ENCODE peak calls at places on chromosome 17, in five cellular contexts. B is CD8-positive, alpha-beta T cell; P is Karpas-422; L is neuronal stem cell; Z is left lung. D is an unnamed sample.

GRCh38 chr17:5819921-5820685 is 235.8 kb upstream of the NLRP1 start:
- DNase-seq in B (no peak), P (no peak), Z (no peak), L (no peak), D (no peak)

GRCh38 chr17:56593073-56593740 is at the start of gene NOG:
- DNase-seq in Z (peak; percentile 66), P (no peak), B (peak; percentile 71), L (peak; percentile 77), D (peak; percentile 77)

GRCh38 chr17:47714773-47715396 is 18.2 kb upstream of the TBX21 start:
- DNase-seq in Z (no peak), B (no peak), L (no peak), P (peak; percentile 52), D (no peak)

GRCh38 chr17:33520404-33521032 is 227.4 kb upstream of the ASIC2 start:
- DNase-seq in P (peak; percentile 77), L (peak; percentile 71), B (no peak), Z (no peak), D (peak; percentile 60)

GRCh38 chr17:76272541-76273434 is 7.6 kb downstream of the UBALD2 start:
- DNase-seq in B (peak; percentile 53), P (no peak), L (no peak), Z (no peak), D (no peak)

GRCh38 chr17:44220211-44221071 is 966 bp upstream of the UBTF start:
- DNase-seq in L (peak; percentile 43), Z (peak; percentile 53), B (peak; percentile 67), P (peak; percentile 86), D (peak; percentile 47)

GRCh38 chr17:13631541-13631940 is 29.8 kb upstream of the HS3ST3A1 start:
- DNase-seq in L (no peak), P (no peak), B (no peak), Z (no peak), D (no peak)

GRCh38 chr17:18858567-18859245 is 775 bp downstream of the PRPSAP2 start:
- DNase-seq in L (no peak), P (peak; percentile 48), B (no peak), Z (no peak), D (no peak)

GRCh38 chr17:20612635-20613034 is 33.1 kb downstream of the CDRT15L2 start:
- DNase-seq in L (no peak), Z (no peak), P (no peak), B (no peak), D (no peak)

GRCh38 chr17:73533127-73533526 is 111.1 kb downstream of the SDK2 start:
- DNase-seq in Z (no peak), B (no peak), P (no peak), L (no peak), D (no peak)
- H3K4me1 ChIP-seq in Z (no peaks in the 10 kb centered on the region), B (peaks cover 4% of the 10 kb centered on the region), P (no peaks in the 10 kb centered on the region), L (peaks cover 20% of the 10 kb centered on the region), D (no peaks in the 10 kb centered on the region)

GRCh38 chr17:68441064-68441770 is 16.1 kb downstream of the WIPI1 start:
- DNase-seq in Z (no peak), B (no peak), P (peak; percentile 49), L (no peak), D (no peak)
- H3K4me1 ChIP-seq in Z (peaks cover 70% of the 10 kb centered on the region), B (peaks cover 24% of the 10 kb centered on the region), P (peaks cover 49% of the 10 kb centered on the region), L (no peaks in the 10 kb centered on the region), D (no peaks in the 10 kb centered on the region)

DNA sequence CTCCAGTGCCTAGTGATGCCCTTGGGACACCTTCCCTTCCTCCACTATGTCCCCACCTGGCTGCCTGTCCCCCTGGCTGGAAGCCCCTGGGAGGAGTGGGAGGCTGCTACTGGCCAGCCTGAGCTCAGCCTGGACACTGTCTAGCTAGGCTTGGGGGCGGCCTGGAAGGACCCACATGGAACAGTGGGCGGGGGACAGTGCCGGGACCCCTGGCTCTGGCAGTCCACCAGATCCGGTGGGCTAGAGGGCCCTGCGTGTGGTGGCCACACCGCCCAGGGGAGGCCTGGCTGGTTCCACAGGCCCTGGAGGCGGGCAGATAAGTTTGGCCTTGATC is 388.0 kb upstream of the TNRC6C start:
- DNase-seq in P (no peak), B (no peak), L (no peak), Z (peak; percentile 24), D (no peak)
- H3K4me1 ChIP-seq in P (no peaks in the 10 kb centered on the region), B (peaks cover 14% of the 10 kb centered on the region), L (peaks cover 12% of the 10 kb centered on the region), Z (peaks cover 15% of the 10 kb centered on the region), D (peaks cover 5% of the 10 kb centered on the region)

GRCh38 chr17:2180768-2181167 is 122.8 kb downstream of the SMG6 start:
- DNase-seq in P (no peak), L (no peak), B (no peak), Z (no peak), D (no peak)
- H3K4me1 ChIP-seq in P (no peaks in the 10 kb centered on the region), L (peaks cover 10% of the 10 kb centered on the region), B (no peaks in the 10 kb centered on the region), Z (peaks cover 71% of the 10 kb centered on the region), D (peaks cover 35% of the 10 kb centered on the region)

GRCh38 chr17:74971842-74972106 is 785 bp downstream of the HID1 start:
- DNase-seq in P (no peak), L (no peak), B (no peak), Z (no peak), D (no peak)
- H3K4me1 ChIP-seq in P (peaks cover 9% of the 10 kb centered on the region), L (peaks cover 6% of the 10 kb centered on the region), B (peaks cover 10% of the 10 kb centered on the region), Z (peaks cover 17% of the 10 kb centered on the region), D (no peaks in the 10 kb centered on the region)

DNA sequence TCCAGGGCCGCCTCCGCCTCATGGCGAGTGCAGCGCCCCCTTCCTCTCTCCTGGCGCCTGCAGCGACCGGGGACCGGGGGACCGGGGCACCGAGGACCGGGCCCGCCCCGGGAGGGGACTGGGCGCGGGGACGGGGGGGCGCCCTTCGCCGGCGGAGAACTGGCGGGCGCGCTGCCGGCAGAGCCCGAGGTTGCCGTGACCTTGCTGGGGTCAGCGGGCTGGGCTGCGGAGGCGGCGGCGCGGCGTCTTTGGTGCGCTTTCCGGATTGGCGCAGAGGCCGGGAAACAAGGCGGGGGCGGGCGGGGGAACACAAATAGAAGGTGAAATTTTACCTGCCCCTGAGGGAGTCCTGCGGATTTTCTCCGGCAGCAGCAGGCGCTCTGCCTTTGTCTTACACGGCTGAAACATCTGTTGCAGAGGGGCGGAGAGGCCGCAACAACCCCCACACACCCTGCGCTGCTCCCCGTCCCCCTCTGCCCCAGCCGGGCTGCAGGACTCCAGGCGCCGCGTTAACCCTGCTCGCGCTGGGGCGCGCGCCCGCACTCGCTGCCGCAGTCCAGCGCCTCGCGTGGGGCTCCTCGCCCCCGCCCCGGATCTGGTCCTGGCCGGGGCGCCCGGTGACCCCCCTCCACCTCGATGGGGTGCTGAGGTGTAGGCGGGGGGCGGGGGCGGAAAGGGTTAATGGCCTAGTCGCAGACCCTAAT is 53.5 kb downstream of the SREBF1 start:
- DNase-seq in L (peak; percentile 81), P (peak; percentile 98), Z (peak; percentile 68), B (peak; percentile 65), D (peak; percentile 82)
- H3K4me1 ChIP-seq in L (peaks cover 56% of the 10 kb centered on the region), P (peaks cover 82% of the 10 kb centered on the region), Z (peaks cover 49% of the 10 kb centered on the region), B (peaks cover 30% of the 10 kb centered on the region), D (peaks cover 73% of the 10 kb centered on the region)

GRCh38 chr17:50048146-50048720 is 7.7 kb upstream of the ITGA3 start:
- DNase-seq in P (no peak), B (no peak), L (no peak), Z (no peak), D (no peak)
- H3K4me1 ChIP-seq in P (peaks cover 26% of the 10 kb centered on the region), B (no peaks in the 10 kb centered on the region), L (peaks cover 26% of the 10 kb centered on the region), Z (peaks cover 69% of the 10 kb centered on the region), D (peaks cover 6% of the 10 kb centered on the region)

GRCh38 chr17:410674-411401 is 58.2 kb upstream of the RPH3AL start:
- DNase-seq in P (peak; percentile 82), B (peak; percentile 95), Z (no peak), L (peak; percentile 31), D (peak; percentile 48)
- H3K4me1 ChIP-seq in P (peaks cover 19% of the 10 kb centered on the region), B (peaks cover 53% of the 10 kb centered on the region), Z (peaks cover 40% of the 10 kb centered on the region), L (peaks cover 9% of the 10 kb centered on the region), D (peaks cover 16% of the 10 kb centered on the region)

D was measured in A673.